ENCODE peak calls at places on chromosomes 5 and 9, in seven cellular contexts. S, E, C, Z, T, Y and N are unnamed samples.

GRCh38 chr9:100472725-100473261 is at the start of gene TMEFF1:
- DNase-seq in S (no peak), E (no peak), C (peak), Z (peak), T (peak), Y (no peak), N (no peak)

GRCh38 chr9:137682431-137682991 is 63.7 kb downstream of the EHMT1 start:
- DNase-seq in S (no peak), E (no peak), C (peak), Z (no peak), T (no peak), Y (no peak), N (peak)

GRCh38 chr5:56669534-56670483 is 145.5 kb upstream of the MAP3K1 start:
- DNase-seq in S (peak), E (no peak), C (peak), Z (peak), T (peak), Y (peak), N (no peak)

GRCh38 chr9:110131499-110131898 is 76.5 kb downstream of the C9orf152 start:
- DNase-seq in S (peak), E (no peak), C (no peak), Z (no peak), T (no peak), Y (no peak), N (no peak)

GRCh38 chr9:97387504-97387886 is 24.4 kb upstream of the TDRD7 start:
- DNase-seq in S (no peak), E (no peak), C (no peak), Z (no peak), T (no peak), Y (no peak), N (no peak)

GRCh38 chr5:132971483-132972435 is 8.3 kb upstream of the AFF4 start:
- DNase-seq in S (peak), E (no peak), C (no peak), Z (no peak), T (no peak), Y (no peak), N (no peak)

GRCh38 chr5:124980174-124980941 is 233.9 kb upstream of the ZNF608 start:
- DNase-seq in S (no peak), E (no peak), C (peak), Z (no peak), T (peak), Y (no peak), N (no peak)

GRCh38 chr9:137069508-137070071 is 767 bp downstream of the SAPCD2 start:
- DNase-seq in S (no peak), E (no peak), C (peak), Z (no peak), T (peak), Y (no peak), N (no peak)

GRCh38 chr5:124659798-124660197 is 86.6 kb downstream of the ZNF608 start:
- DNase-seq in S (no peak), E (no peak), C (no peak), Z (no peak), T (no peak), Y (no peak), N (no peak)

GRCh38 chr9:111597852-111598729 is 1.4 kb downstream of the PTGR1 start:
- DNase-seq in S (peak), E (peak), C (peak), Z (peak), T (peak), Y (peak), N (no peak)

GRCh38 chr5:60338846-60339245 is 361.1 kb downstream of the DEPDC1B start:
- DNase-seq in S (no peak), E (no peak), C (no peak), Z (no peak), T (no peak), Y (no peak), N (no peak)

GRCh38 chr5:169655353-169655752 is 18.3 kb downstream of the DOCK2 start:
- DNase-seq in S (no peak), E (no peak), C (no peak), Z (no peak), T (no peak), Y (no peak), N (no peak)

GRCh38 chr9:123026425-123026824 is 7.0 kb upstream of the GPR21 start:
- DNase-seq in S (no peak), E (no peak), C (no peak), Z (no peak), T (no peak), Y (no peak), N (no peak)

GRCh38 chr5:41445937-41446563 is 64.4 kb downstream of the PLCXD3 start:
- DNase-seq in S (no peak), E (no peak), C (no peak), Z (no peak), T (no peak), Y (no peak), N (no peak)

GRCh38 chr5:144566747-144567415 is 396.2 kb downstream of the KCTD16 start:
- DNase-seq in S (no peak), E (no peak), C (no peak), Z (no peak), T (no peak), Y (no peak), N (no peak)

GRCh38 chr9:126170286-126170823 is 156.3 kb upstream of the MVB12B start:
- DNase-seq in S (no peak), E (no peak), C (no peak), Z (no peak), T (no peak), Y (no peak), N (peak)

GRCh38 chr5:172860520-172861443 is 26.7 kb downstream of the ERGIC1 start:
- DNase-seq in S (peak), E (peak), C (no peak), Z (peak), T (no peak), Y (peak), N (no peak)

GRCh38 chr9:137264067-137264466 is 8.9 kb downstream of the NELFB start:
- DNase-seq in S (no peak), E (no peak), C (no peak), Z (no peak), T (no peak), Y (no peak), N (no peak)

GRCh38 chr5:58235279-58235678 is 224.6 kb downstream of the PLK2 start:
- DNase-seq in S (peak), E (no peak), C (no peak), Z (no peak), T (no peak), Y (no peak), N (no peak)

GRCh38 chr5:124887223-124887622 is 140.8 kb upstream of the ZNF608 start:
- DNase-seq in S (no peak), E (no peak), C (no peak), Z (no peak), T (no peak), Y (no peak), N (no peak)

GRCh38 chr9:115855458-115856133 is 298.0 kb upstream of the PAPPA start:
- DNase-seq in S (no peak), E (no peak), C (no peak), Z (no peak), T (no peak), Y (no peak), N (no peak)

GRCh38 chr9:71677209-71677608 is 91.1 kb downstream of the CEMIP2 start:
- DNase-seq in S (no peak), E (no peak), C (no peak), Z (no peak), T (no peak), Y (no peak), N (no peak)

GRCh38 chr9:69945671-69946141 is 97.9 kb upstream of the MAMDC2 start:
- DNase-seq in S (no peak), E (peak), C (no peak), Z (peak), T (no peak), Y (peak), N (no peak)

GRCh38 chr5:141617128-141617527 is 1.7 kb downstream of the DIAPH1 start:
- DNase-seq in S (no peak), E (no peak), C (no peak), Z (no peak), T (no peak), Y (no peak), N (no peak)

GRCh38 chr5:117769877-117770276 is 1195.3 kb upstream of the SEMA6A start:
- DNase-seq in S (no peak), E (no peak), C (no peak), Z (no peak), T (no peak), Y (no peak), N (no peak)

GRCh38 chr5:181160144-181160754 is 12.9 kb downstream of the OR2V2 start:
- DNase-seq in S (no peak), E (no peak), C (peak), Z (no peak), T (peak), Y (peak), N (no peak)

GRCh38 chr5:168885324-168886120 is 306.4 kb upstream of the PANK3 start:
- DNase-seq in S (no peak), E (no peak), C (no peak), Z (no peak), T (no peak), Y (no peak), N (no peak)

GRCh38 chr5:167745868-167746267 is 545.6 kb upstream of the WWC1 start:
- DNase-seq in S (no peak), E (no peak), C (no peak), Z (no peak), T (no peak), Y (no peak), N (no peak)

GRCh38 chr9:136951541-136952353 is at the start of gene LCN12:
- DNase-seq in S (no peak), E (no peak), C (no peak), Z (peak), T (no peak), Y (no peak), N (no peak)

GRCh38 chr5:180007582-180007981 is 64.0 kb downstream of the RNF130 start:
- DNase-seq in S (no peak), E (no peak), C (no peak), Z (no peak), T (no peak), Y (no peak), N (no peak)

GRCh38 chr5:87909382-87909781 is 359.3 kb downstream of the TMEM161B start:
- DNase-seq in S (no peak), E (no peak), C (no peak), Z (no peak), T (no peak), Y (no peak), N (no peak)

GRCh38 chr5:85556464-85556863 is 1061.3 kb upstream of the COX7C start:
- DNase-seq in S (no peak), E (no peak), C (no peak), Z (no peak), T (no peak), Y (no peak), N (peak)

GRCh38 chr5:33994845-33995244 is 10.4 kb upstream of the SLC45A2 start:
- DNase-seq in S (no peak), E (no peak), C (no peak), Z (no peak), T (no peak), Y (no peak), N (no peak)

GRCh38 chr9:34589656-34590375 is at the start of gene CNTFR:
- DNase-seq in S (no peak), E (no peak), C (peak), Z (no peak), T (no peak), Y (peak), N (no peak)

GRCh38 chr5:43482490-43483064 is 1.1 kb downstream of the TMEM267 start:
- DNase-seq in S (peak), E (no peak), C (no peak), Z (no peak), T (no peak), Y (no peak), N (no peak)

GRCh38 chr5:42992035-42992570 is 48.0 kb downstream of the ANXA2R start:
- DNase-seq in S (peak), E (peak), C (peak), Z (peak), T (peak), Y (peak), N (no peak)

GRCh38 chr9:124908098-124908497 is 32.8 kb downstream of the GOLGA1 start:
- DNase-seq in S (no peak), E (no peak), C (no peak), Z (no peak), T (no peak), Y (no peak), N (no peak)

GRCh38 chr5:169100735-169101075 is 200.2 kb downstream of the SLIT3 start:
- DNase-seq in S (no peak), E (no peak), C (no peak), Z (no peak), T (no peak), Y (no peak), N (no peak)

GRCh38 chr9:129802833-129803678 is at the start of gene TOR1B:
- DNase-seq in S (peak), E (peak), C (peak), Z (peak), T (peak), Y (peak), N (peak)
- TF ChIP-seq CTCF in S (no peak), E (no peak), C (no peak), Z (no peak), T (no peak), Y (no peak), N (no peak)

DNA sequence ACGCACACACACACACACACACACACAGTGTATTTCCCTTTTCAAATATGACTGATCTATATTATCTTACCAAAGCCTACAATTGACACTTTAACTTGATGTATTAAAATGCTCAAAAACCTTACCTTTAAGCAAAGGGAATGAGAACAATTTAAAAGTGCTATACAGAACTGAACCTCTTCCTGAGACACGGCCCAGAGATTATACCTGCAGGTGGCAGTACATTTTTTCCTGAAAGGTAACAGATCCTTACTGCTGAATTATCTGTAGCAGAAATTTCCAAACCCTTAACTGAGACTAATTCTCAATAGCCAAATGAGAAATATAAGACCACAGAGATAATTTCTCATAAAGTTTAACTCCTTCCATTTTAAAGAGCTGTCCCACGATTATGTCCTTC is 91.1 kb downstream of the MYO10 start:
- DNase-seq in S (no peak), E (no peak), C (no peak), Z (no peak), T (no peak), Y (no peak), N (no peak)
- TF ChIP-seq CTCF in S (peak), E (no peak), C (no peak), Z (no peak), T (no peak), Y (no peak), N (peak)

GRCh38 chr5:143315929-143316328 is 87.6 kb downstream of the NR3C1 start:
- DNase-seq in S (no peak), E (no peak), C (no peak), Z (no peak), T (no peak), Y (no peak), N (no peak)

GRCh38 chr5:143314123-143314522 is 89.4 kb downstream of the NR3C1 start:
- DNase-seq in S (no peak), E (no peak), C (no peak), Z (no peak), T (peak), Y (no peak), N (no peak)

GRCh38 chr5:143315214-143315613 is 88.3 kb downstream of the NR3C1 start:
- DNase-seq in S (no peak), E (no peak), C (no peak), Z (no peak), T (no peak), Y (no peak), N (no peak)

GRCh38 chr5:143313298-143313852 is 90.1 kb downstream of the NR3C1 start:
- DNase-seq in S (no peak), E (no peak), C (no peak), Z (no peak), T (no peak), Y (no peak), N (no peak)

DNA sequence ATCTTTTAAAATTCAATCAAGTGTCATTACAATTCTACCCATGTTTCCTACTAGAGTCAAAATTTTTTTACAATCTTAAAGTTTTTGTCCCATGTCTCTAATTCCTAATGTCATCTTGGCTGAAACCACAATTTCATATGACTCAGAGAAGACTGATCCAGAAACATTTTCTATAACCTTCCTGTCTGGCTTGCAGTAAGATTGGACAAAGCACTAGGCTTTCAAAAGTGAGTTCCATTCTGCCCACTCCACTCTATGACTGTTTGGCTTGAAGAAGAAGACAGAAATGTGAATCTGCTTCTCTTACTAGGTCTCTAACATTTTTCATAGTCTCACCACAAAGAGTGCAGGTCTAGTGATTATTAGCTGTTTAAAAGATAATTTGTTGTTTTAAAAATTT is 88.8 kb downstream of the NR3C1 start:
- DNase-seq in S (peak), E (no peak), C (no peak), Z (no peak), T (no peak), Y (no peak), N (no peak)
- TF ChIP-seq CTCF in S (no peak), E (no peak), C (no peak), Z (no peak), T (no peak), Y (no peak), N (no peak)

GRCh38 chr5:177494356-177495195 is 2.8 kb downstream of the PDLIM7 start:
- DNase-seq in S (peak), E (no peak), C (no peak), Z (no peak), T (peak), Y (peak), N (no peak)
- TF ChIP-seq CTCF in S (peak), E (peak), C (no peak), Z (no peak), T (peak), Y (no peak), N (peak)

GRCh38 chr5:10019236-10019635 is 230.5 kb downstream of the ATPSCKMT start:
- DNase-seq in S (no peak), E (no peak), C (no peak), Z (no peak), T (peak), Y (no peak), N (no peak)

GRCh38 chr5:10018670-10019069 is 231.0 kb downstream of the ATPSCKMT start:
- DNase-seq in S (peak), E (no peak), C (no peak), Z (no peak), T (peak), Y (no peak), N (no peak)

GRCh38 chr5:10018211-10018610 is 231.5 kb downstream of the ATPSCKMT start:
- DNase-seq in S (peak), E (no peak), C (no peak), Z (no peak), T (no peak), Y (no peak), N (no peak)

GRCh38 chr5:10023494-10023893 is 226.2 kb downstream of the ATPSCKMT start:
- DNase-seq in S (no peak), E (no peak), C (no peak), Z (no peak), T (no peak), Y (no peak), N (no peak)

DNA sequence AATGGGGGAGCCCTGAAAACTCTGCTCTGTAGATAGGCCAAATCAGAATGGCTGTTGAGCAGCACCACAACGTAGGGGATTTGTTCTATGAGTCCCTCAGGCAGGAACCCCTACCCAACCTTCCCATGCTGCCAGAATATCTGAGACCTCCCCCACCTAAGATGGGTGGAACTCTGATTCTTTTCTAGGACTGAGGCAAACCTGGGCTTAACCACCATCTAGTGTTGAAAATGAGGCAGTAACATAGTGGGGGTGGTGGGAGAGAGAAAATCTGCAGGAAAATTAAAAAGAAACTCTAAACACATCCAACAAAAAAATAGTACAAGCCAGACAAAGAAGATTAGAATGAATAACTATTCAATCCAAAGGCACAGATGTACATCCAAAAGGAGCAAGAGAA is 228.4 kb downstream of the ATPSCKMT start:
- DNase-seq in S (no peak), E (no peak), C (no peak), Z (no peak), T (no peak), Y (no peak), N (no peak)
- TF ChIP-seq CTCF in S (no peak), E (no peak), C (no peak), Z (no peak), T (no peak), Y (no peak), N (peak)